ENCODE peak calls at places on chromosomes 12 and 14, in four cellular contexts. W is GM12878, V is K562, B is HL-60. E is an unnamed sample.

GRCh38 chr12:124694846-124695497 is 127.6 kb upstream of the NCOR2 start:
- DNase-seq in W (no peak), V (no peak), B (no peak), E (no peak)

GRCh38 chr12:65685514-65685913 is 138.8 kb upstream of the HMGA2 start:
- DNase-seq in W (no peak), V (peak), B (no peak), E (no peak)

GRCh38 chr12:86389949-86390348 is 133.8 kb upstream of the MGAT4C start:
- DNase-seq in W (no peak), V (no peak), B (no peak), E (no peak)

GRCh38 chr12:52433501-52434095 is 573 bp downstream of the KRT75 start:
- DNase-seq in W (no peak), V (no peak), B (no peak), E (no peak)

GRCh38 chr12:90790747-90791146 is 164.2 kb downstream of the CCER1 start:
- DNase-seq in W (no peak), V (no peak), B (no peak), E (no peak)

GRCh38 chr14:71086571-71086970 is 179.3 kb downstream of the PCNX1 start:
- DNase-seq in W (no peak), V (no peak), B (no peak), E (no peak)

GRCh38 chr12:112916270-112916669 is 9.5 kb downstream of the OAS1 start:
- DNase-seq in W (no peak), V (no peak), B (no peak), E (no peak)

GRCh38 chr14:35122696-35123387 is 490 bp downstream of the PRORP start:
- DNase-seq in W (no peak), V (peak), B (peak), E (no peak)

DNA sequence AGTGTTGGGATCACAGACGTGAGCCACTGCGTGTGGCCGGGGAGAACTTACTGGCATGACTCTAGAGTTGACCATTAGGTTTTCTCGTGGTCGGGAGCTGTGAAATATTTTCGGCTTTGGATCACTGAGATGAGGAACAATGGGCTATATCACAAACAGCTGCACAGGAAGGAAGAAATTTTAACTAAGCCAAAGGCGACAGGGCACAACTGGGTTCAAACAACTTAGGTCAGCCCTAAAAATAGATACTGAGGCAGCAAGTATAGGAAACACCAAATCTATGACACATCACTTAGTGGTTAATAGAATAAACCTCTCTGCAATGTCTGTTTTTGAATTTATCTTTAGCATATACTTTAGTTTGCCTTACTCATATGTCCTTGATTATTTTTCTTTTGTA is 162.9 kb downstream of the LRIG3 start:
- DNase-seq in W (no peak), V (no peak), B (no peak), E (no peak)
- TF ChIP-seq SPI1 in W (no peak), V (no peak), B (no peak), E (no peak)

DNA sequence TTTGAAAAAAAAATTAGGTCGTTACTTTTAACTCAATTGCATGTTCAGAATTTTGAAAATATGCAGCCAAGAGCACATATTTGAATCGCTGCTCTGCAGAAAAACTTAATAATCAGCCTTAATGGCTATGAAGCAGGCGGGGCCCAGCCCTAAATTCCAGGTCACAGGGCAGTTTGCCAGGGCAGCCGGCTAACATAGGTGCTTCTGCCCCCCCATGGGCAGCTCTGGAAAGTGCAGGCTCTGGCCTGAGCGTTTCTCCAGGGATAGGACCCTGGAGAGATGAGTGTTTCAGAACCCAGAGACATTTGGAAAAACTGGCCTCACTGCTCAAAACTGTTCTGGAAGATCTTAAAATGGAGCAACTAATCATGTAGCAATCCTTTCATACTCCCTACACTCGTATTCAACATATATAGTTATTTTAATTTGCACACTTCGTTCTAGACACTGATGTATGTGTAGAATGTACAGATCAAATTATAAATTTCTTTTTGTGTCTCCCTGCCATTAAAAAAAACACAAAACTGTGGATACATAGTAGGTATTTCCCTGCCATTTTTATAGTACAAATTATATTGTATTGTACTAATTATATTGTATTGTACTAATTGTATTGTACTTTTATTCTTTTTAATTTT is 26.0 kb upstream of the PTGR2 start:
- DNase-seq in W (peak), V (peak), B (peak), E (peak)
- TF ChIP-seq SPI1 in W (no peak), V (no peak), B (no peak), E (no peak)

GRCh38 chr14:50340045-50340444 is 27.9 kb downstream of the DMAC2L start:
- DNase-seq in W (no peak), V (no peak), B (no peak), E (no peak)

GRCh38 chr14:50340945-50341344 is 28.8 kb downstream of the DMAC2L start:
- DNase-seq in W (no peak), V (no peak), B (no peak), E (no peak)

GRCh38 chr14:50343424-50343823 is 31.3 kb downstream of the DMAC2L start:
- DNase-seq in W (no peak), V (no peak), B (no peak), E (no peak)

GRCh38 chr14:50344116-50344775 is 32.1 kb downstream of the DMAC2L start:
- DNase-seq in W (peak), V (no peak), B (no peak), E (no peak)

DNA sequence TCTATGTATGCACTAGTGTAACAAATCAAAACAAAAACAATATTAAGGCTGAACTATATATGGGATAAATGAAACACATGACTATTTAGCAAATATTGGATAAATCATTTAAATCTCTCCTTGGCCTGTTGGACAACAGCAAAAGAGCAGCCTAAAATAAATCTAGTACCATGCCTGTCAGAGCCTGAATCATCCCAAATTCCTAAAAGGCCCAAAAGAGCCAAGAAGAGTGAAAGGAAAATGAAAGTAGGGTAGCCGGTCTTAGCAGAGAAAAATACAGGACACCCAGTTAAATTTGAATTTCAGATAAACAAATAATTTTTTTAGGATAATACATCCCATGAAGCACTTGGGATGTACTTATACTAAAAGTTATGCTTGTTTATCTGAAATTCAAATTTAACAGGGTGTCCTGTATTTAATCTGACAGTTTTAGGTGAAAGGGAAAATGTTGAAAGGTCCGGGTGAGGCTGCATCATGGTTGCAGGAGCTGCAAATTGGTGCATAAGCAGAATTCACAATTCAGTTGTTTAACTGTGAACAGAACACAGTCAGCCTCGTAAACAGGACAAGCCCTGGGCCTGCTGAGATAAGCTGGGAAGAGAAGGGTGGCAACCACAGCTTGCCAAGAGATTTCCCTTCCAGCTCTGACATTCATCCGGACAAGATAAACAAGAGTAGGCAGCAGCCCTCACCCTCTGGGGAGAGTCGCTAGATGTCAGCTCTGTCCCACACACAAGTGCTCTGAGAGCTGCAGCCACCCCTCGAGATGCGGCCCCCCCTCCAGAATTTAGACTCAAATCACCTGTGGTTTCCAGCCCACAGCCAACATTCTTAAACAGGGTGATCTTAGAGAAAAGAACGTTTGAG is 30.3 kb downstream of the DMAC2L start:
- DNase-seq in W (no peak), V (peak), B (no peak), E (peak)
- TF ChIP-seq SPI1 in W (no peak), V (no peak), B (no peak), E (no peak)

GRCh38 chr14:82537831-82538230 is 1004.2 kb upstream of the SEL1L start:
- DNase-seq in W (no peak), V (no peak), B (no peak), E (no peak)
- TF ChIP-seq SPI1 in W (no peak), V (no peak), B (no peak), E (no peak)

DNA sequence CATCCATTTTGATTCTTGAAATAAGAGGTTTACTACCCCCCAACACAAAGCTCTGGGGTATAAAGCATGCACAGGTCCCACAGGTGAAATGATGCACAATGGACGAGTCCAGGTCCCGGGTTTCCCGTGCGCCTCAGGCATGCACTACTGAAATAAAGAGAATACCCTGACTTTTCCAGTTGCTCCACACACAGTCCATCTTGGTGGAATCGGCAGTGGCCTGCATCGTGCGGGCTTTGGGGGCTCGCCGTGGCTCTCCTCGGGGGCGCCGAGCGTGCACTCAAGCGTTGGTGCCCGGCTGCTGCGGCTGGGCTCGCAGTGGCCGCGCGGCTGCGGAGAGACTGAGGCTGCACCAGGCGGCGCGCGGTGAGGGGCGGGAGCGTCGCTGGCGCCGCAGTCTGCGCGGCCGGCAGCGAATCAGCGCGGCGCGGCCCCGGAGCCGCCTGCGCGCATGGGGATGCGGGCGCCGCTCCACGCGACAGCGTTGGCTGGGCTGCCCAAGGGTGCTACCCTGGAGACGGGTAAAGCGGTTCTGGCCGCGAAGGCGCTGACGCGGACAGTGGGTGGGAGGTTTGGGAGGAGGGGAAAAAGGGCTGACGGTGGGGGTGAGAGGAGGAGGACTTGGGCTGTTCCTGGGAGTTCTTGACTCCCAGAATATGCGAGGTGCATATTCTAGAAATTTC is 53.8 kb upstream of the CCDC175 start:
- DNase-seq in W (no peak), V (no peak), B (no peak), E (peak)
- TF ChIP-seq SPI1 in W (no peak), V (no peak), B (no peak), E (no peak)